ENCODE peak calls at places on chromosome 17, in seven cellular contexts. E is AG20443, U is NCI-H2107, B is GF-D8, M is EL, N is T follicular helper cell, K is G401. W is an unnamed sample.

GRCh38 chr17:14918540-14918939 is 346.6 kb downstream of the PMP22 start:
- DNase-seq in E (peak; percentile 36), B (no peak), K (no peak), N (no peak), M (peak; percentile 80), U (no peak), W (no peak)

GRCh38 chr17:69047368-69048263 is 13.1 kb downstream of the ABCA9 start:
- DNase-seq in B (peak; percentile 94), K (no peak), U (no peak), E (peak; percentile 40), M (peak; percentile 42), N (no peak), W (no peak)

GRCh38 chr17:32569171-32570080 is 82.6 kb downstream of the CDK5R1 start:
- DNase-seq in M (peak; percentile 18), E (peak; percentile 67), K (no peak), B (no peak), U (no peak), N (no peak), W (no peak)

GRCh38 chr17:42055496-42055895 is 5.1 kb upstream of the C17orf113 start:
- DNase-seq in M (peak; percentile 45), U (no peak), N (no peak), E (no peak), B (no peak), K (no peak), W (no peak)

GRCh38 chr17:42708588-42708987 is 26.3 kb downstream of the CNTNAP1 start:
- DNase-seq in K (no peak), N (no peak), E (no peak), M (no peak), U (no peak), B (peak; percentile 38), W (no peak)

GRCh38 chr17:3549610-3550162 is 7.9 kb downstream of the TRPV3 start:
- DNase-seq in U (no peak), K (no peak), N (no peak), M (no peak), E (no peak), B (no peak), W (no peak)

GRCh38 chr17:58648236-58648635 is 43.6 kb downstream of the TEX14 start:
- DNase-seq in U (no peak), E (no peak), M (no peak), K (no peak), N (no peak), B (no peak), W (no peak)

GRCh38 chr17:58004060-58004459 is 3.0 kb downstream of the SRSF1 start:
- DNase-seq in B (no peak), U (no peak), N (no peak), E (no peak), K (no peak), M (no peak), W (no peak)

GRCh38 chr17:62847426-62847825 is 39.3 kb upstream of the MARCHF10 start:
- DNase-seq in U (no peak), M (no peak), N (no peak), B (no peak), K (no peak), E (no peak), W (no peak)

GRCh38 chr17:10733666-10734065 is 3.8 kb upstream of the TMEM220 start:
- DNase-seq in B (no peak), M (no peak), K (no peak), E (no peak), U (no peak), N (no peak), W (no peak)

GRCh38 chr17:75367312-75367711 is 38.2 kb downstream of the GRB2 start:
- DNase-seq in B (no peak), U (no peak), E (no peak), N (no peak), M (peak; percentile 51), K (no peak), W (no peak)

GRCh38 chr17:8175795-8176196 is 384 bp downstream of the TMEM107 start:
- DNase-seq in K (no peak), B (no peak), M (peak; percentile 47), N (no peak), E (no peak), U (no peak), W (no peak)

GRCh38 chr17:81370304-81370703 is 25.0 kb upstream of the BAHCC1 start:
- DNase-seq in U (no peak), E (no peak), K (no peak), B (no peak), N (no peak), M (no peak), W (no peak)

GRCh38 chr17:56876766-56877179 is 37.1 kb downstream of the TRIM25 start:
- DNase-seq in N (no peak), K (no peak), B (no peak), U (no peak), E (no peak), M (no peak), W (no peak)

GRCh38 chr17:9883451-9883850 is 21.6 kb downstream of the RCVRN start:
- DNase-seq in M (no peak), N (no peak), E (no peak), B (no peak), U (no peak), K (no peak), W (no peak)

GRCh38 chr17:39935896-39936295 is 8.4 kb downstream of the LRRC3C start:
- DNase-seq in N (no peak), U (no peak), E (peak; percentile 35), M (peak; percentile 57), K (no peak), B (no peak), W (no peak)

GRCh38 chr17:44959821-44960523 is 8.1 kb downstream of the C1QL1 start:
- DNase-seq in U (no peak), N (no peak), E (no peak), B (no peak), K (no peak), M (no peak), W (no peak)

GRCh38 chr17:79370594-79370993 is 240.3 kb downstream of the RBFOX3 start:
- DNase-seq in N (no peak), U (no peak), M (no peak), E (no peak), B (no peak), K (no peak), W (no peak)

GRCh38 chr17:81147701-81148100 is 17.6 kb upstream of the PVALEF start:
- DNase-seq in E (no peak), M (no peak), B (no peak), U (no peak), K (no peak), N (no peak), W (no peak)

GRCh38 chr17:39209317-39210092 is 9.4 kb downstream of the RPL19 start:
- DNase-seq in B (no peak), E (peak; percentile 82), K (peak; percentile 63), N (peak; percentile 56), U (no peak), M (peak; percentile 71), W (peak; percentile 48)

W was measured in activated T-helper 1 cell treated with Interleukin-2 at 50 U/mL for 16 hours.